ENCODE peak calls at places on chromosomes 16 and 17, in six cellular contexts. One of them, this sample, is unnamed.

GRCh38 chr16:83931556-83931955 is 21.5 kb upstream of the OSGIN1 start:
- DNase-seq in uterus: no peak
- DNase-seq in lower leg skin: no peak
- DNase-seq in prostate gland: no peak
- DNase-seq in tibial nerve: no peak
- DNase-seq in A549: no peak
- DNase-seq in this sample: no peak

GRCh38 chr17:29243792-29244191 is 2.9 kb upstream of the CRYBA1 start:
- DNase-seq in uterus: no peak
- DNase-seq in lower leg skin: no peak
- DNase-seq in prostate gland: no peak
- DNase-seq in tibial nerve: no peak
- DNase-seq in A549: peak
- DNase-seq in this sample: no peak

GRCh38 chr17:72763981-72764380 is 328.5 kb downstream of the SLC39A11 start:
- DNase-seq in uterus: no peak
- DNase-seq in lower leg skin: no peak
- DNase-seq in prostate gland: no peak
- DNase-seq in tibial nerve: no peak
- DNase-seq in A549: no peak
- DNase-seq in this sample: no peak

GRCh38 chr16:28572659-28573510 is 19.2 kb downstream of the SGF29 start:
- DNase-seq in uterus: peak
- DNase-seq in lower leg skin: no peak
- DNase-seq in prostate gland: no peak
- DNase-seq in tibial nerve: no peak
- DNase-seq in A549: no peak
- DNase-seq in this sample: no peak

GRCh38 chr16:87970206-87970605 is 19.0 kb downstream of the BANP start:
- DNase-seq in uterus: no peak
- DNase-seq in lower leg skin: no peak
- DNase-seq in prostate gland: no peak
- DNase-seq in tibial nerve: no peak
- DNase-seq in A549: no peak
- DNase-seq in this sample: no peak

GRCh38 chr16:87246269-87247065 is 70.7 kb downstream of the C16orf95 start:
- DNase-seq in uterus: no peak
- DNase-seq in lower leg skin: no peak
- DNase-seq in prostate gland: no peak
- DNase-seq in tibial nerve: no peak
- DNase-seq in A549: no peak
- DNase-seq in this sample: no peak

GRCh38 chr16:62276632-62277031 is 240.4 kb upstream of the CDH8 start:
- DNase-seq in uterus: no peak
- DNase-seq in lower leg skin: no peak
- DNase-seq in prostate gland: no peak
- DNase-seq in tibial nerve: no peak
- DNase-seq in A549: no peak
- DNase-seq in this sample: no peak

GRCh38 chr17:75691371-75692290 is 24.5 kb downstream of the SAP30BP start:
- DNase-seq in uterus: no peak
- DNase-seq in lower leg skin: no peak
- DNase-seq in prostate gland: peak
- DNase-seq in tibial nerve: no peak
- DNase-seq in A549: no peak
- DNase-seq in this sample: peak

DNA sequence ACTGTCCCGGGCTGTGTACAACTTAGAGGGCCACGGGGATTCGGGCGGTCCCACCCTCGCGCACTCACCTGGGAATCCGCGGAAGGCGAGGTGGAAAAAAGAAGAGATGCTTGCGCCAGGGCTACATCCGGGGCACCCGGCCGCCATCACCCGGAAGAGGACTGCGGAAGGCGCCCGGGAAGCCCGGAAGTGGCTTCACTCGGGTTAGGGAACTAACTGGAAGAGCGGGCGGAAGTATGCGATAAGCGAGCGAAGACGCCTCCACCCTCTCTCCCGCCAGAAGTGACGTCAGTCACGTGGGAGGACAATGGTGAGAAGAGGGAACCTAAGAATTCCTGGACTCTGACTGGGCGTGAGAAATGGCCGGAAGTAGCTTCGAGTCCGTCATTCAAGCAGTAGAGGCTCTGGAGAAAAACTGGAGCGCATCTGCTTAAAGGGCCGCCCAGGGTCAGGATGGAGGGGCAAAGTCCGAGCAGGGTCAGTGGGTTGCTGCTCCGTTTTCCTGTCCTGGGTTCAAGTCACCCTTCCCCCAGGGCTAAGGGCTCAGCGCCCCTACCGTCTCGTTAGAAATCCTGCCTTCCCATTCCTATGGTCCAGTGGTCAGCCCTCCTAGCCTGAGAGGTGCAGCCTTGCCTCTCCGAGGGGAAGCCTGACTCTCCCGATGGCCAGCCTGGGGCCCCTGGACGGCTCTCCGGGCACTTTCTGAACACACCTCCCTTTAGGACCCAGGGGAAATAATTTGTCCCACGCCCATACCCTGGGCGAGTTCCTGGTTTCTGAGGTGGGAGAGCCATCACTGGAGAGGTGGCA is at the start of gene CD2BP2:
- DNase-seq in uterus: peak
- DNase-seq in lower leg skin: peak
- DNase-seq in prostate gland: peak
- DNase-seq in tibial nerve: peak
- DNase-seq in A549: peak
- DNase-seq in this sample: peak
- TF ChIP-seq POLR2A in uterus: peak
- TF ChIP-seq POLR2A in lower leg skin: no peak
- TF ChIP-seq POLR2A in prostate gland: peak
- TF ChIP-seq POLR2A in tibial nerve: peak
- TF ChIP-seq POLR2A in A549: peak
- TF ChIP-seq POLR2A in this sample: peak

GRCh38 chr17:2213291-2213960 is 90.2 kb downstream of the SMG6 start:
- DNase-seq in uterus: no peak
- DNase-seq in lower leg skin: no peak
- DNase-seq in prostate gland: no peak
- DNase-seq in tibial nerve: no peak
- DNase-seq in A549: no peak
- DNase-seq in this sample: no peak

GRCh38 chr17:2214887-2215615 is 88.5 kb downstream of the SMG6 start:
- DNase-seq in uterus: no peak
- DNase-seq in lower leg skin: no peak
- DNase-seq in prostate gland: no peak
- DNase-seq in tibial nerve: no peak
- DNase-seq in A549: no peak
- DNase-seq in this sample: no peak

GRCh38 chr17:2218426-2218825 is 85.2 kb downstream of the SMG6 start:
- DNase-seq in uterus: no peak
- DNase-seq in lower leg skin: no peak
- DNase-seq in prostate gland: no peak
- DNase-seq in tibial nerve: no peak
- DNase-seq in A549: no peak
- DNase-seq in this sample: no peak

GRCh38 chr17:2214047-2214717 is 89.4 kb downstream of the SMG6 start:
- DNase-seq in uterus: peak
- DNase-seq in lower leg skin: peak
- DNase-seq in prostate gland: no peak
- DNase-seq in tibial nerve: peak
- DNase-seq in A549: no peak
- DNase-seq in this sample: peak

GRCh38 chr17:2215616-2216364 is 87.8 kb downstream of the SMG6 start:
- DNase-seq in uterus: peak
- DNase-seq in lower leg skin: no peak
- DNase-seq in prostate gland: no peak
- DNase-seq in tibial nerve: peak
- DNase-seq in A549: no peak
- DNase-seq in this sample: peak
- TF ChIP-seq POLR2A in uterus: no peak
- TF ChIP-seq POLR2A in lower leg skin: no peak
- TF ChIP-seq POLR2A in prostate gland: no peak
- TF ChIP-seq POLR2A in tibial nerve: no peak
- TF ChIP-seq POLR2A in A549: no peak
- TF ChIP-seq POLR2A in this sample: no peak

GRCh38 chr17:68205251-68205807 is 42.5 kb upstream of the AMZ2 start:
- DNase-seq in uterus: peak
- DNase-seq in lower leg skin: peak
- DNase-seq in prostate gland: peak
- DNase-seq in tibial nerve: peak
- DNase-seq in A549: peak
- DNase-seq in this sample: peak
- TF ChIP-seq POLR2A in uterus: peak
- TF ChIP-seq POLR2A in lower leg skin: peak
- TF ChIP-seq POLR2A in prostate gland: peak
- TF ChIP-seq POLR2A in tibial nerve: peak
- TF ChIP-seq POLR2A in A549: peak
- TF ChIP-seq POLR2A in this sample: peak

GRCh38 chr16:56360117-56361008 is 65.0 kb downstream of the AMFR start:
- DNase-seq in uterus: peak
- DNase-seq in lower leg skin: no peak
- DNase-seq in prostate gland: no peak
- DNase-seq in tibial nerve: peak
- DNase-seq in A549: no peak
- DNase-seq in this sample: no peak
- TF ChIP-seq POLR2A in uterus: no peak
- TF ChIP-seq POLR2A in lower leg skin: no peak
- TF ChIP-seq POLR2A in prostate gland: no peak
- TF ChIP-seq POLR2A in tibial nerve: no peak
- TF ChIP-seq POLR2A in A549: no peak
- TF ChIP-seq POLR2A in this sample: no peak

GRCh38 chr17:38428150-38428642 is at the start of gene ARHGAP23:
- DNase-seq in uterus: peak
- DNase-seq in lower leg skin: no peak
- DNase-seq in prostate gland: peak
- DNase-seq in tibial nerve: no peak
- DNase-seq in A549: peak
- DNase-seq in this sample: peak
- TF ChIP-seq POLR2A in uterus: peak
- TF ChIP-seq POLR2A in lower leg skin: no peak
- TF ChIP-seq POLR2A in prostate gland: no peak
- TF ChIP-seq POLR2A in tibial nerve: no peak
- TF ChIP-seq POLR2A in A549: peak
- TF ChIP-seq POLR2A in this sample: peak

DNA sequence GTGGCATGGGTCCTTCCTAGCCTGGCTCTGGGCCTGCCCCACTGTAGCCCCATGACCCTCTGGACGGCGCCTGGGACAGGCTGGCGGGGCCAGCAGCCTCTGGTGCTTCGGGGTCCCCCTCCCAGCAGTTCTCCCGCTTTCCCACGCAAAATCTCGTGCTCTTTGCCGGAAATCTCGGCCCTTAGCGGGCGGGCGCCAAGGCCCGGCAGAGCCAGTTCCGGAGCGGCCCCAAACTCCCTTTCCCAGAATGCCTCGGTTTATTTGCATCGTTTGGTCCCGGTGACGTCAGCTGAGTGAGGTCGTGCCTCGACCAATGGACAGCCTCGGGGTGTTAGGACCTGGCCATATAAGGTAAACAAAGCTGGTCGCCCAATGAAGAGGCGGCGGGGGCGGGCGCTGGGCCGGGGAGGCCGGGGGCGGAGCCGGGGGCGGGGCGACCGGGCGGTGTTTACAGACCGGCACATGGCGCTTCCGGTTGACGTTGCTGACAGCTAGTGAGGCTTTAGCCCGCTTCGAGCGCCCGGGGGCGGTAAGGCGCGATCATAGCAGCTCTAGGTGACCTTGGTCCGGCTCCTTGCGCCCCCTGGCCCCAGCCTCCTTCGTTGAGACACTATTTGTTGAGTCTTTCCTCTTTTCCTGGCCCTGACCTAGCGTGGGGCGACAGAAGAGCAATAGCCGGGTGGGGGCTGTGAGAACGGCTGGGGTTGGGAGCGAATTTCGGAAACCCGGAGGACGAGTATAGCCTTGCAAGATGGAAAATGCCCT is 1.5 kb upstream of the UBALD1 start:
- DNase-seq in uterus: peak
- DNase-seq in lower leg skin: peak
- DNase-seq in prostate gland: peak
- DNase-seq in tibial nerve: peak
- DNase-seq in A549: peak
- DNase-seq in this sample: peak
- TF ChIP-seq POLR2A in uterus: peak
- TF ChIP-seq POLR2A in lower leg skin: no peak
- TF ChIP-seq POLR2A in prostate gland: peak
- TF ChIP-seq POLR2A in tibial nerve: peak
- TF ChIP-seq POLR2A in A549: peak
- TF ChIP-seq POLR2A in this sample: peak

DNA sequence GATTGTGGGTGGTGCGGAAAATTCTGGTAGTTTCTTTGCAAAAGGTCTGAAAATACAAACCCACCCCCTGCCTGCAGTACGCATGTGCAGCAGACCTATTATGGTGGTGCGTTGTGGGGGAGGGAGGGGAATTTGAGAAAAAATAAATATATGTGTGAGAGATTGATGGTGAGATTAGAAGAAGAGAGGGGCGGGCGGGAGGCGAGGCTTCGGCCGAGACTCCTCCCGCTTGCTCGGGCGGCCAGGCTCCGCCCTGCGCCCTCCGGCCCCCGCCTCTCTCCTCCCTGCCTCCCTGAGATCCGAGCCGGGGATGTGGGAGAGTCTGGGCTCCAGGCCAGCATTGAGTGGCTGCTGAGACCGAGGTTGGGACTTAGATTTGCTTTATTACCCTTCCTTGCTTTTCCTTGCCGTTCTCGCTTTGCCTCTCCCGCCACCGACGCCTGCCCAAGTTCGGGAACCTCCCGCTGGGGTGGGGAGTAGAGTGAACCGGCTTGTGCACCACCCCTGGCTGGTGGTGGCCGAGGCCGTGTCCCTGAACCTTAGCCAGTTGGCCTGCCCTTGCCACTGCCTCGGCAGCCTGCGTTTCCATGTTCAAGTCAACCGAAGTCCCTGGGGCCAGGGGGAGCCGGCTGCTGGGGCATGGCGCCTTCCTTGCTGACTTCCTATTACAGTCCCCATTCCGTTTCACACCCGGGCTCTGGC is 956 bp upstream of the CHD3 start:
- DNase-seq in uterus: peak
- DNase-seq in lower leg skin: peak
- DNase-seq in prostate gland: peak
- DNase-seq in tibial nerve: peak
- DNase-seq in A549: peak
- DNase-seq in this sample: peak
- TF ChIP-seq POLR2A in uterus: no peak
- TF ChIP-seq POLR2A in lower leg skin: no peak
- TF ChIP-seq POLR2A in prostate gland: peak
- TF ChIP-seq POLR2A in tibial nerve: no peak
- TF ChIP-seq POLR2A in A549: peak
- TF ChIP-seq POLR2A in this sample: no peak

This sample was measured in H54.